ENCODE peak calls at places on chromosomes 12 and 14, in ten cellular contexts. One of them, this sample, is unnamed.

GRCh38 chr14:73276836-73277235 is 39.5 kb downstream of the PAPLN start:
- ATAC-seq in right lobe of liver: peak; percentile 16
- ATAC-seq in K562: no peak
- ATAC-seq in HCT116: no peak
- ATAC-seq in gastrocnemius medialis: no peak
- ATAC-seq in HepG2: no peak
- ATAC-seq in A549: no peak
- ATAC-seq in heart left ventricle: no peak
- ATAC-seq in body of pancreas: no peak
- ATAC-seq in IMR-90: no peak
- ATAC-seq in this sample: no peak

GRCh38 chr12:49867580-49868341 is 24.9 kb upstream of the BCDIN3D start:
- ATAC-seq in right lobe of liver: no peak
- ATAC-seq in K562: no peak
- ATAC-seq in HCT116: peak; percentile 19
- ATAC-seq in gastrocnemius medialis: no peak
- ATAC-seq in HepG2: no peak
- ATAC-seq in A549: no peak
- ATAC-seq in heart left ventricle: no peak
- ATAC-seq in body of pancreas: no peak
- ATAC-seq in IMR-90: no peak
- ATAC-seq in this sample: no peak

GRCh38 chr12:68636268-68636667 is 25.6 kb downstream of the RAP1B start:
- ATAC-seq in right lobe of liver: peak; percentile 56
- ATAC-seq in K562: peak; percentile 46
- ATAC-seq in HCT116: no peak
- ATAC-seq in gastrocnemius medialis: no peak
- ATAC-seq in HepG2: peak; percentile 44
- ATAC-seq in A549: peak; percentile 54
- ATAC-seq in heart left ventricle: no peak
- ATAC-seq in body of pancreas: no peak
- ATAC-seq in IMR-90: peak; percentile 80
- ATAC-seq in this sample: no peak

GRCh38 chr12:123946152-123946515 is 26.5 kb downstream of the CCDC92 start:
- ATAC-seq in right lobe of liver: no peak
- ATAC-seq in K562: no peak
- ATAC-seq in HCT116: no peak
- ATAC-seq in gastrocnemius medialis: no peak
- ATAC-seq in HepG2: no peak
- ATAC-seq in A549: no peak
- ATAC-seq in heart left ventricle: peak; percentile 4
- ATAC-seq in body of pancreas: no peak
- ATAC-seq in IMR-90: no peak
- ATAC-seq in this sample: no peak

GRCh38 chr14:89366580-89367448 is 50.2 kb downstream of the FOXN3 start:
- ATAC-seq in right lobe of liver: peak; percentile 13
- ATAC-seq in K562: no peak
- ATAC-seq in HCT116: no peak
- ATAC-seq in gastrocnemius medialis: peak; percentile 27
- ATAC-seq in HepG2: no peak
- ATAC-seq in A549: no peak
- ATAC-seq in heart left ventricle: peak; percentile 49
- ATAC-seq in body of pancreas: peak; percentile 50
- ATAC-seq in IMR-90: no peak
- ATAC-seq in this sample: peak; percentile 57

GRCh38 chr12:56670836-56671235 is 17.2 kb downstream of the PTGES3 start:
- ATAC-seq in right lobe of liver: no peak
- ATAC-seq in K562: no peak
- ATAC-seq in HCT116: no peak
- ATAC-seq in gastrocnemius medialis: no peak
- ATAC-seq in HepG2: no peak
- ATAC-seq in A549: no peak
- ATAC-seq in heart left ventricle: no peak
- ATAC-seq in body of pancreas: no peak
- ATAC-seq in IMR-90: no peak
- ATAC-seq in this sample: no peak

GRCh38 chr12:92535961-92536360 is 166.8 kb upstream of the PLEKHG7 start:
- ATAC-seq in right lobe of liver: no peak
- ATAC-seq in K562: no peak
- ATAC-seq in HCT116: no peak
- ATAC-seq in gastrocnemius medialis: no peak
- ATAC-seq in HepG2: no peak
- ATAC-seq in A549: no peak
- ATAC-seq in heart left ventricle: no peak
- ATAC-seq in body of pancreas: no peak
- ATAC-seq in IMR-90: no peak
- ATAC-seq in this sample: no peak

GRCh38 chr14:50775357-50775756 is 55.6 kb downstream of the NIN start:
- ATAC-seq in right lobe of liver: no peak
- ATAC-seq in K562: no peak
- ATAC-seq in HCT116: peak; percentile 26
- ATAC-seq in gastrocnemius medialis: no peak
- ATAC-seq in HepG2: no peak
- ATAC-seq in A549: no peak
- ATAC-seq in heart left ventricle: no peak
- ATAC-seq in body of pancreas: no peak
- ATAC-seq in IMR-90: peak; percentile 83
- ATAC-seq in this sample: no peak

GRCh38 chr14:36361210-36361853 is 40.9 kb upstream of the MBIP start:
- ATAC-seq in right lobe of liver: peak; percentile 56
- ATAC-seq in K562: peak; percentile 63
- ATAC-seq in HCT116: no peak
- ATAC-seq in gastrocnemius medialis: no peak
- ATAC-seq in HepG2: no peak
- ATAC-seq in A549: no peak
- ATAC-seq in heart left ventricle: no peak
- ATAC-seq in body of pancreas: no peak
- ATAC-seq in IMR-90: no peak
- ATAC-seq in this sample: peak; percentile 51

GRCh38 chr14:36362648-36363047 is 42.2 kb upstream of the MBIP start:
- ATAC-seq in right lobe of liver: no peak
- ATAC-seq in K562: no peak
- ATAC-seq in HCT116: no peak
- ATAC-seq in gastrocnemius medialis: no peak
- ATAC-seq in HepG2: no peak
- ATAC-seq in A549: no peak
- ATAC-seq in heart left ventricle: no peak
- ATAC-seq in body of pancreas: no peak
- ATAC-seq in IMR-90: no peak
- ATAC-seq in this sample: no peak

GRCh38 chr14:36356862-36357261 is 36.4 kb upstream of the MBIP start:
- ATAC-seq in right lobe of liver: no peak
- ATAC-seq in K562: no peak
- ATAC-seq in HCT116: no peak
- ATAC-seq in gastrocnemius medialis: no peak
- ATAC-seq in HepG2: no peak
- ATAC-seq in A549: no peak
- ATAC-seq in heart left ventricle: no peak
- ATAC-seq in body of pancreas: no peak
- ATAC-seq in IMR-90: no peak
- ATAC-seq in this sample: no peak
- TF ChIP-seq CTCF in right lobe of liver: no peak
- TF ChIP-seq CTCF in K562: no peak
- TF ChIP-seq CTCF in HCT116: no peak
- TF ChIP-seq CTCF in gastrocnemius medialis: no peak
- TF ChIP-seq CTCF in HepG2: no peak
- TF ChIP-seq CTCF in A549: no peak
- TF ChIP-seq CTCF in heart left ventricle: no peak
- TF ChIP-seq CTCF in body of pancreas: no peak
- TF ChIP-seq CTCF in IMR-90: no peak
- TF ChIP-seq CTCF in this sample: no peak

GRCh38 chr12:121534495-121535148 is 46.2 kb downstream of the KDM2B start:
- ATAC-seq in right lobe of liver: no peak
- ATAC-seq in K562: no peak
- ATAC-seq in HCT116: no peak
- ATAC-seq in gastrocnemius medialis: no peak
- ATAC-seq in HepG2: no peak
- ATAC-seq in A549: no peak
- ATAC-seq in heart left ventricle: no peak
- ATAC-seq in body of pancreas: no peak
- ATAC-seq in IMR-90: no peak
- ATAC-seq in this sample: no peak
- TF ChIP-seq POLR2A in right lobe of liver: no peak
- TF ChIP-seq POLR2A in K562: no peak
- TF ChIP-seq POLR2A in HCT116: no peak
- TF ChIP-seq POLR2A in gastrocnemius medialis: no peak
- TF ChIP-seq POLR2A in HepG2: no peak
- TF ChIP-seq POLR2A in A549: no peak
- TF ChIP-seq POLR2A in heart left ventricle: no peak
- TF ChIP-seq POLR2A in body of pancreas: no peak
- TF ChIP-seq POLR2A in IMR-90: no peak
- TF ChIP-seq POLR2A in this sample: no peak

GRCh38 chr12:13282861-13283260 is 86.3 kb downstream of the EMP1 start:
- ATAC-seq in right lobe of liver: no peak
- ATAC-seq in K562: no peak
- ATAC-seq in HCT116: no peak
- ATAC-seq in gastrocnemius medialis: no peak
- ATAC-seq in HepG2: no peak
- ATAC-seq in A549: no peak
- ATAC-seq in heart left ventricle: no peak
- ATAC-seq in body of pancreas: no peak
- ATAC-seq in IMR-90: no peak
- ATAC-seq in this sample: no peak
- TF ChIP-seq CTCF in right lobe of liver: no peak
- TF ChIP-seq CTCF in K562: no peak
- TF ChIP-seq CTCF in HCT116: no peak
- TF ChIP-seq CTCF in gastrocnemius medialis: no peak
- TF ChIP-seq CTCF in HepG2: no peak
- TF ChIP-seq CTCF in A549: no peak
- TF ChIP-seq CTCF in heart left ventricle: no peak
- TF ChIP-seq CTCF in body of pancreas: no peak
- TF ChIP-seq CTCF in IMR-90: no peak
- TF ChIP-seq CTCF in this sample: no peak

DNA sequence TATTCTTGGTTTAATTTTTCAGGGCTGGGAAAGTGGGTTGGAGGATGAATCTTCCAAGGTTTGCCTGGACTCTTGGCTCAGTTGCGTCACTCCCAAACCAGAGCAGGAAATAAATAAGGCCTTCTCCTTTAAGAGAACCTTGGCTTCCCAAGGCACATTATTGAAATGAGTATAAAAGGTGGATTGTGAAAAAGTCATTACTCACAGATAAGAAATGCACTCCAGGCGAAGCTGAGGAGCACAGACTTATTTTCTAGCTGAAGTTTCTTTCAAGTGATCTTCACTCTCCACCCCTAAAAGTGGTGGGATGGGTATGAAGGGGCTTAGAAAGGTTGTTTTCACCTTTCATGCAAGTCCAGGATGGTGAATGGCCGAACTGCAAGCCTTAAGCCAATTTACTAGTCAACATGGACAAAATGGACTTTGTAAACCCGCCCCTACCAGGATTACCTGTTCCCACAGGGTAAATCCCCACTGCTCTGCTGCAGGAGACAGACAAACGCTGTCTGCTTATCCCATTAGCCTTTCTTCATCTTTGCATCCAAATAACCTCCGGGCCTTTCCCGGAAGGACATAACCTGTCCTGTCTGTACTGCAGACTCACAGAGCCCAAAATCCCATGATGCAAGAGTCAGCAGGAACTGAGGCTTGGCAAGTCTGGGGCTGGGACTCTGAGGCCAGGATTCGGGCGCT is 207.6 kb downstream of the BCL11B start:
- ATAC-seq in right lobe of liver: no peak
- ATAC-seq in K562: no peak
- ATAC-seq in HCT116: no peak
- ATAC-seq in gastrocnemius medialis: no peak
- ATAC-seq in HepG2: no peak
- ATAC-seq in A549: peak; percentile 32
- ATAC-seq in heart left ventricle: no peak
- ATAC-seq in body of pancreas: no peak
- ATAC-seq in IMR-90: no peak
- ATAC-seq in this sample: no peak
- TF ChIP-seq POLR2A in right lobe of liver: no peak
- TF ChIP-seq POLR2A in K562: no peak
- TF ChIP-seq POLR2A in HCT116: no peak
- TF ChIP-seq POLR2A in gastrocnemius medialis: no peak
- TF ChIP-seq POLR2A in HepG2: no peak
- TF ChIP-seq POLR2A in A549: no peak
- TF ChIP-seq POLR2A in heart left ventricle: no peak
- TF ChIP-seq POLR2A in body of pancreas: no peak
- TF ChIP-seq POLR2A in IMR-90: no peak
- TF ChIP-seq POLR2A in this sample: no peak

DNA sequence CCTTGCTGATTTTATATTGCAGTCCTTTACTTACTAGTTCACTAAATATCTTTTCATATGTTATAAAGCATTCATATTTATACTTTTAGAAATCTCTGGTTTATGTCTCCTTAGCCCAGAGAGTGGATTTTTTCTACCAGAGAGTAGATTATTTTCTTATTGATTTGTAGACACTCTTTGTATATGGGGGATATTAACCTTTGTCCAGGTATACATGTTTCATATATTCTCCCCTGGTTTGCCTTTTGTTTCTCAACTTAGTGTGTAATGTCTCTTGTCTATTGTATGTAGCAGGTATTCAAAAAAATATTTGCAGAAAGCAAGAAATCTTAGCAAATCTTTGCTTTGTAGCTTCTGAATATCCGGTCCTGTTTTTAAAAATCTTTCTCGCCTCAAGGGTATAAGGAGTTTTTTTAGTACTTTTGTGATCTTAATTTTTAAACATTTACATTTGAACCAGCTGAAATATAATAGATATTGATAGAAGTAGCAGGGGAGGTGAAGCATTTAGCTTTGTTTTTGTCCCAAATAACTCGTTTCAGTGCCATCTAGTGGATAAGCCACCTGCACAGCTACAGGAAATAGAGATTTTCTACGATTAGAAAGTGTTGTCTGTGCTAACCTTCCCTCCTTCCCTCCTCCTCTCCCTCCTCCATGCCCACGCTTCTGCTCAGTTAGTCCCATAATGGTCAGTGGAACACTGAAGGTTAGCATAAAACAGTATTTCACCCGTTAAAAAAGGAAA is 97.0 kb downstream of the PHETA1 start:
- ATAC-seq in right lobe of liver: no peak
- ATAC-seq in K562: no peak
- ATAC-seq in HCT116: peak; percentile 44
- ATAC-seq in gastrocnemius medialis: no peak
- ATAC-seq in HepG2: no peak
- ATAC-seq in A549: no peak
- ATAC-seq in heart left ventricle: no peak
- ATAC-seq in body of pancreas: no peak
- ATAC-seq in IMR-90: no peak
- ATAC-seq in this sample: no peak
- TF ChIP-seq CTCF in right lobe of liver: peak; percentile 10
- TF ChIP-seq CTCF in K562: peak; percentile 25
- TF ChIP-seq CTCF in HCT116: peak; percentile 52
- TF ChIP-seq CTCF in gastrocnemius medialis: no peak
- TF ChIP-seq CTCF in HepG2: peak; percentile 37
- TF ChIP-seq CTCF in A549: peak; percentile 47
- TF ChIP-seq CTCF in heart left ventricle: no peak
- TF ChIP-seq CTCF in body of pancreas: no peak
- TF ChIP-seq CTCF in IMR-90: peak; percentile 11
- TF ChIP-seq CTCF in this sample: no peak

GRCh38 chr12:53974084-53975018 is at the start of gene HOTAIR:
- ATAC-seq in right lobe of liver: no peak
- ATAC-seq in K562: peak; percentile 20
- ATAC-seq in HCT116: peak; percentile 72
- ATAC-seq in gastrocnemius medialis: peak; percentile 37
- ATAC-seq in HepG2: peak; percentile 65
- ATAC-seq in A549: peak; percentile 70
- ATAC-seq in heart left ventricle: no peak
- ATAC-seq in body of pancreas: peak; percentile 62
- ATAC-seq in IMR-90: no peak
- ATAC-seq in this sample: no peak
- TF ChIP-seq POLR2A in right lobe of liver: no peak
- TF ChIP-seq POLR2A in K562: no peak
- TF ChIP-seq POLR2A in HCT116: no peak
- TF ChIP-seq POLR2A in gastrocnemius medialis: peak; percentile 13
- TF ChIP-seq POLR2A in HepG2: no peak
- TF ChIP-seq POLR2A in A549: peak; percentile 32
- TF ChIP-seq POLR2A in heart left ventricle: no peak
- TF ChIP-seq POLR2A in body of pancreas: no peak
- TF ChIP-seq POLR2A in IMR-90: no peak
- TF ChIP-seq POLR2A in this sample: no peak